ENCODE peak calls at places on chromosomes 3 and 15, in nine cellular contexts. M is SK-N-SH, D is lower leg skin, Y is HS-27A, W is HS-5, G is fibroblast of lung, E is GM23248, O is adrenal gland, Q is T follicular helper cell. A is an unnamed sample.

GRCh38 chr15:73518180-73518862 is 75.4 kb downstream of the REC114 start:
- DNase-seq in M (no peak), D (no peak), Y (no peak), W (no peak), G (no peak), E (no peak), O (no peak), Q (no peak), A (no peak)

GRCh38 chr15:60840703-60841411 is 361.9 kb upstream of the ICE2 start:
- DNase-seq in M (no peak), D (no peak), Y (no peak), W (no peak), G (no peak), E (no peak), O (no peak), Q (peak), A (no peak)

GRCh38 chr15:50977157-50977556 is 68.7 kb downstream of the AP4E1 start:
- DNase-seq in M (no peak), D (no peak), Y (no peak), W (no peak), G (peak), E (no peak), O (no peak), Q (no peak), A (no peak)

GRCh38 chr3:46334911-46335478 is 18.9 kb upstream of the CCR2 start:
- DNase-seq in M (no peak), D (no peak), Y (no peak), W (peak), G (peak), E (peak), O (no peak), Q (no peak), A (peak)

GRCh38 chr15:77999486-77999885 is 78.0 kb downstream of the TBC1D2B start:
- DNase-seq in M (no peak), D (no peak), Y (no peak), W (no peak), G (no peak), E (no peak), O (no peak), Q (no peak), A (no peak)

GRCh38 chr3:165523801-165524200 is 313.4 kb downstream of the BCHE start:
- DNase-seq in M (no peak), D (no peak), Y (peak), W (peak), G (peak), E (no peak), O (no peak), Q (no peak), A (no peak)

GRCh38 chr3:173711619-173712018 is 314.1 kb downstream of the NLGN1 start:
- DNase-seq in M (no peak), D (no peak), Y (no peak), W (no peak), G (peak), E (no peak), O (no peak), Q (no peak), A (no peak)

GRCh38 chr15:65323071-65323511 is 18.6 kb downstream of the RNU5B-1 start:
- DNase-seq in M (peak), D (no peak), Y (no peak), W (no peak), G (peak), E (no peak), O (peak), Q (no peak), A (peak)

GRCh38 chr3:128727996-128728395 is 2.0 kb downstream of the RAB7A start:
- DNase-seq in M (no peak), D (no peak), Y (peak), W (peak), G (peak), E (peak), O (no peak), Q (no peak), A (peak)

GRCh38 chr3:193140381-193140780 is 100.6 kb upstream of the PLAAT1 start:
- DNase-seq in M (no peak), D (no peak), Y (no peak), W (no peak), G (peak), E (peak), O (no peak), Q (no peak), A (peak)

GRCh38 chr3:149575213-149575961 is 82.4 kb downstream of the WWTR1 start:
- DNase-seq in M (no peak), D (no peak), Y (peak), W (peak), G (peak), E (peak), O (no peak), Q (no peak), A (peak)

GRCh38 chr15:69893863-69894262 is 203.9 kb downstream of the TLE3 start:
- DNase-seq in M (peak), D (peak), Y (no peak), W (no peak), G (peak), E (peak), O (peak), Q (no peak), A (peak)